ENCODE peak calls at places on chromosomes 16 and 17, in four cellular contexts. K is H1, G is GM12878, R is HepG2. Z is an unnamed sample.

GRCh38 chr17:40319651-40320550 is 10.9 kb downstream of the RARA start:
- DNase-seq in K (no peak), G (no peak), R (no peak), Z (peak; percentile 17)

GRCh38 chr16:90043526-90043925 is 24.3 kb upstream of the DBNDD1 start:
- DNase-seq in K (no peak), G (no peak), R (no peak), Z (no peak)

GRCh38 chr17:76940738-76941350 is 72.6 kb downstream of the MGAT5B start:
- DNase-seq in K (peak; percentile 39), G (no peak), R (peak; percentile 23), Z (peak; percentile 72)

GRCh38 chr17:81150379-81151038 is 14.8 kb upstream of the PVALEF start:
- DNase-seq in K (no peak), G (no peak), R (no peak), Z (no peak)

GRCh38 chr17:82862758-82863645 is 23.2 kb upstream of the ZNF750 start:
- DNase-seq in K (no peak), G (no peak), R (no peak), Z (no peak)

GRCh38 chr17:34647511-34647910 is 68.1 kb downstream of the TMEM132E start:
- DNase-seq in K (no peak), G (no peak), R (no peak), Z (peak; percentile 72)

GRCh38 chr17:40303009-40303657 is 5.8 kb upstream of the RARA start:
- DNase-seq in K (no peak), G (no peak), R (peak; percentile 64), Z (peak; percentile 63)

GRCh38 chr16:50489187-50489586 is 59.0 kb upstream of the NKD1 start:
- DNase-seq in K (no peak), G (no peak), R (no peak), Z (no peak)

GRCh38 chr17:7213895-7214299 is 5.7 kb downstream of the DLG4 start:
- DNase-seq in K (peak; percentile 92), G (no peak), R (peak; percentile 86), Z (peak; percentile 86)

GRCh38 chr16:75312875-75313274 is 61.5 kb upstream of the BCAR1 start:
- DNase-seq in K (no peak), G (no peak), R (no peak), Z (no peak)

GRCh38 chr17:77770331-77771105 is 188.0 kb upstream of the TNRC6C start:
- DNase-seq in K (no peak), G (no peak), R (no peak), Z (no peak)

GRCh38 chr16:85667261-85667660 is 21.5 kb downstream of the GINS2 start:
- DNase-seq in K (no peak), G (no peak), R (no peak), Z (no peak)

GRCh38 chr17:27384261-27384701 is 72.0 kb upstream of the KSR1 start:
- DNase-seq in K (no peak), G (no peak), R (no peak), Z (no peak)

GRCh38 chr17:81890447-81891302 is 711 bp downstream of the ALYREF start:
- DNase-seq in K (no peak), G (no peak), R (no peak), Z (peak; percentile 76)

GRCh38 chr17:21030375-21030774 is 12.4 kb downstream of the USP22 start:
- DNase-seq in K (no peak), G (no peak), R (no peak), Z (no peak)

GRCh38 chr16:89052824-89053724 is 40.6 kb upstream of the ACSF3 start:
- DNase-seq in K (no peak), G (no peak), R (peak; percentile 20), Z (peak; percentile 90)

GRCh38 chr17:9140550-9141422 is 119.5 kb downstream of the NTN1 start:
- DNase-seq in K (no peak), G (no peak), R (no peak), Z (no peak)

GRCh38 chr16:28038401-28038800 is 25.1 kb downstream of the GSG1L start:
- DNase-seq in K (no peak), G (no peak), R (no peak), Z (no peak)

GRCh38 chr17:20268700-20269475 is 198.5 kb downstream of the LGALS9B start:
- DNase-seq in K (no peak), G (no peak), R (no peak), Z (no peak)

GRCh38 chr17:70144260-70144846 is 25.0 kb upstream of the KCNJ2 start:
- DNase-seq in K (no peak), G (no peak), R (peak; percentile 15), Z (peak; percentile 47)

GRCh38 chr17:8832711-8833352 is 33.7 kb upstream of the MFSD6L start:
- DNase-seq in K (peak; percentile 59), G (no peak), R (no peak), Z (peak; percentile 75)

GRCh38 chr17:61307905-61308886 is 91.4 kb upstream of the TBX2 start:
- DNase-seq in K (no peak), G (no peak), R (no peak), Z (no peak)

GRCh38 chr17:59483860-59484259 is 81.5 kb upstream of the DHX40 start:
- DNase-seq in K (no peak), G (no peak), R (no peak), Z (no peak)

GRCh38 chr17:68584904-68585303 is 16.3 kb downstream of the FAM20A start:
- DNase-seq in K (no peak), G (no peak), R (peak; percentile 81), Z (no peak)
- TF ChIP-seq EP300 in K (no peak), G (no peak), R (no peak), Z (no peak)

GRCh38 chr16:69182730-69183416 is 4.1 kb upstream of the SNTB2 start:
- DNase-seq in K (no peak), G (no peak), R (no peak), Z (no peak)
- TF ChIP-seq TCF12 in K (no peak), G (no peak), R (no peak), Z (no peak)

GRCh38 chr16:54080524-54081008 is 206.0 kb downstream of the IRX3 start:
- DNase-seq in K (no peak), G (no peak), R (peak; percentile 94), Z (no peak)
- TF ChIP-seq EP300 in K (no peak), G (no peak), R (peak; percentile 50), Z (no peak)

GRCh38 chr17:47692895-47693666 is 880 bp upstream of the TBKBP1 start:
- DNase-seq in K (no peak), G (no peak), R (no peak), Z (peak; percentile 46)
- TF ChIP-seq TCF12 in K (no peak), G (no peak), R (no peak), Z (no peak)

GRCh38 chr16:19005561-19006445 is 22.1 kb downstream of the TMC7 start:
- DNase-seq in K (peak; percentile 25), G (no peak), R (peak; percentile 100), Z (no peak)
- TF ChIP-seq EP300 in K (peak; percentile 16), G (no peak), R (peak; percentile 75), Z (no peak)

GRCh38 chr17:10674696-10675095 is 17.6 kb upstream of the MYH3 start:
- DNase-seq in K (no peak), G (no peak), R (no peak), Z (no peak)

GRCh38 chr17:10673318-10673717 is 16.2 kb upstream of the MYH3 start:
- DNase-seq in K (no peak), G (no peak), R (no peak), Z (no peak)

GRCh38 chr17:10663231-10663630 is 6.1 kb upstream of the MYH3 start:
- DNase-seq in K (no peak), G (no peak), R (no peak), Z (no peak)

GRCh38 chr17:10666921-10667320 is 9.8 kb upstream of the MYH3 start:
- DNase-seq in K (no peak), G (no peak), R (no peak), Z (no peak)

DNA sequence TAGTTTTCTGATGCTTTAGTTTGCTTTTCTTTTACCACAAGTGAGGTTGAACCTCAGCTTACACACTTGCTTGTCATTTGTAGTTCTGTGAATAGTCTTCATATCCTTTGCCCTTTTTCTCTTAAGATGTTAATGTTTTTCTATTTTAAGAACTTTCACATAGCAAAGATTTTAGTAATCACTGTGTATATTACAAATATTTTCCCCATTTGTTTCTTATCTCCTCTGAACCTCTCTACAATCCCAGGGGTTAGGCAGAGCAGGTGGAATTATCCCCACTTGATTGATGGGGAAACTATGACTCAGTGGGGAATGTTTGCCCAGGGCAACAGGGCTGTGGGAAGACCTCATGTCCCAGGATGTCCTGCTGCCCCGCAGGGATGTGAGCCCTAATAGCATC is 11.7 kb upstream of the MYH3 start:
- DNase-seq in K (no peak), G (no peak), R (no peak), Z (no peak)
- TF ChIP-seq TCF12 in K (no peak), G (no peak), R (no peak), Z (peak; percentile 40)

GRCh38 chr17:31597646-31598387 is 206.3 kb downstream of the RAB11FIP4 start:
- DNase-seq in K (no peak), G (no peak), R (no peak), Z (no peak)

GRCh38 chr17:31595666-31596381 is 204.3 kb downstream of the RAB11FIP4 start:
- DNase-seq in K (no peak), G (no peak), R (no peak), Z (no peak)

GRCh38 chr17:31595076-31595475 is 203.6 kb downstream of the RAB11FIP4 start:
- DNase-seq in K (no peak), G (no peak), R (no peak), Z (no peak)

GRCh38 chr17:31598388-31598760 is 206.9 kb downstream of the RAB11FIP4 start:
- DNase-seq in K (no peak), G (no peak), R (no peak), Z (no peak)

DNA sequence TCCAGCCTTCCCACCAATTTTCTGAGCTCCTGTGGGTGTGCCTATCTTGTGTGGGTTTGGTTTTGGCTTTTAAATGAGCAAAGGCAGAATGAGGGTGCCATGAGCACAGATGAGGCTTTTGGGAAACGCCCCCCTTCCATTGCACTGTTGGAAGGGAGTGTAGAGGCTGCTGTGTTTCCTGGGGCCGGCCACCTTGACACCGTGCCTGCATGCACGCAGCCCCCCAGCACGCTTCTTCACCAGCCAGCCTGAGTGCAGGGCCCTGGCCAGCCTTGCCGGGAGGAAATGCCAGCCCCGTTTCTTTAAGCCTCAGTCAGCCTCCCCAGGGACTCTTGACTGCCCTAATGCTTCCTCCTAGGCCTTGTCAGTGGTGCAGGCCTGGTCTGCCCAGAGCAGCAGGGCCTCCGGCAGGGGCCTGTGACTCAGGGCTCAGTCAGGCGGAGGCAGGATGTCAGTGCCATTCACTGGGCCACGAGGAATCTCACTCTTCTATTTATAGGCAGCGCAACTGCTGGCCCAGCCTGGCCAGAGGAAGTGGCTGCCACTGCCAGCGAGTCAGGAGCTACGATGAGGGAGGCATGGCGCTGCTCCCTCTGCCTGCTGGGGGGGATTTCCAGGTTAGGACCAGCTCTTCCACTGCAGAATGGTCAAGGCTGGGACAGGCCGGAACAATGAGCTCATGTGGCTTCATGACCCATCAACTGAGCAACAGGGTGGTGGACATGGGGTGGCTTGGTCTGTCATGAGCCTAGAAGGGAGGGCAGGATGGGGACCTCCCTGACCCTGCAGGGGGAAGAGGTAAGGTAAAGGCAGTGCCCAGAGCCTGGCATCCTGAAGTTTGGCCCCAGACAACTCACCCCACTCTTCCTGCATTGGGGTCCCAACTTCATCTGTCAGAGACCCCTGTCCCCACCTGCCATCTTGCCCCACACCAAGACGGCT is 205.2 kb downstream of the RAB11FIP4 start:
- DNase-seq in K (peak; percentile 54), G (peak; percentile 70), R (peak; percentile 44), Z (no peak)
- TF ChIP-seq EP300 in K (no peak), G (no peak), R (no peak), Z (peak; percentile 97)